ENCODE peak calls at places on chromosomes 16 and 17, in nine cellular contexts. One of them, this sample, is unnamed.

GRCh38 chr16:4624827-4625616 is 396 bp downstream of the MGRN1 start:
- DNase-seq in stimulated activated CD8-positive, alpha-beta memory T cell treated with anti-CD3 and anti-CD28 coated beads, Interleukin-15, amount 100 ng/mL, for 1 hour: peak; percentile 20
- DNase-seq in CD4-positive, alpha-beta T cell: peak; percentile 54
- DNase-seq in NCI-H510A treated with DMSO at 0.1 percent for 48 hours: no peak
- DNase-seq in endothelial cell: peak; percentile 57
- DNase-seq in activated T-helper 1 cell treated with anti-CD3 and anti-CD28 coated beads, Interleukin-2, amount 50 U/mL, for 16 hours: peak; percentile 49
- DNase-seq in left colon: peak; percentile 82
- DNase-seq in ecto neural progenitor cell: peak; percentile 90
- DNase-seq in breast epithelium: peak; percentile 60
- DNase-seq in this sample: peak; percentile 70

GRCh38 chr16:19781196-19781595 is 63.1 kb downstream of the IQCK start:
- DNase-seq in stimulated activated CD8-positive, alpha-beta memory T cell treated with anti-CD3 and anti-CD28 coated beads, Interleukin-15, amount 100 ng/mL, for 1 hour: no peak
- DNase-seq in CD4-positive, alpha-beta T cell: no peak
- DNase-seq in NCI-H510A treated with DMSO at 0.1 percent for 48 hours: no peak
- DNase-seq in endothelial cell: no peak
- DNase-seq in activated T-helper 1 cell treated with anti-CD3 and anti-CD28 coated beads, Interleukin-2, amount 50 U/mL, for 16 hours: no peak
- DNase-seq in left colon: no peak
- DNase-seq in ecto neural progenitor cell: no peak
- DNase-seq in breast epithelium: no peak
- DNase-seq in this sample: no peak

GRCh38 chr17:17822189-17822978 is 14.4 kb downstream of the SREBF1 start:
- DNase-seq in stimulated activated CD8-positive, alpha-beta memory T cell treated with anti-CD3 and anti-CD28 coated beads, Interleukin-15, amount 100 ng/mL, for 1 hour: no peak
- DNase-seq in CD4-positive, alpha-beta T cell: no peak
- DNase-seq in NCI-H510A treated with DMSO at 0.1 percent for 48 hours: no peak
- DNase-seq in endothelial cell: no peak
- DNase-seq in activated T-helper 1 cell treated with anti-CD3 and anti-CD28 coated beads, Interleukin-2, amount 50 U/mL, for 16 hours: no peak
- DNase-seq in left colon: no peak
- DNase-seq in ecto neural progenitor cell: no peak
- DNase-seq in breast epithelium: no peak
- DNase-seq in this sample: no peak

GRCh38 chr16:57758331-57759117 is 23.0 kb downstream of the KATNB1 start:
- DNase-seq in stimulated activated CD8-positive, alpha-beta memory T cell treated with anti-CD3 and anti-CD28 coated beads, Interleukin-15, amount 100 ng/mL, for 1 hour: no peak
- DNase-seq in CD4-positive, alpha-beta T cell: no peak
- DNase-seq in NCI-H510A treated with DMSO at 0.1 percent for 48 hours: no peak
- DNase-seq in endothelial cell: no peak
- DNase-seq in activated T-helper 1 cell treated with anti-CD3 and anti-CD28 coated beads, Interleukin-2, amount 50 U/mL, for 16 hours: no peak
- DNase-seq in left colon: no peak
- DNase-seq in ecto neural progenitor cell: no peak
- DNase-seq in breast epithelium: no peak
- DNase-seq in this sample: peak; percentile 31

GRCh38 chr17:2232244-2232638 is 71.3 kb downstream of the SMG6 start:
- DNase-seq in stimulated activated CD8-positive, alpha-beta memory T cell treated with anti-CD3 and anti-CD28 coated beads, Interleukin-15, amount 100 ng/mL, for 1 hour: no peak
- DNase-seq in CD4-positive, alpha-beta T cell: no peak
- DNase-seq in NCI-H510A treated with DMSO at 0.1 percent for 48 hours: no peak
- DNase-seq in endothelial cell: no peak
- DNase-seq in activated T-helper 1 cell treated with anti-CD3 and anti-CD28 coated beads, Interleukin-2, amount 50 U/mL, for 16 hours: no peak
- DNase-seq in left colon: no peak
- DNase-seq in ecto neural progenitor cell: no peak
- DNase-seq in breast epithelium: no peak
- DNase-seq in this sample: no peak

GRCh38 chr17:81254955-81255717 is 16.0 kb downstream of the NDUFAF8 start:
- DNase-seq in stimulated activated CD8-positive, alpha-beta memory T cell treated with anti-CD3 and anti-CD28 coated beads, Interleukin-15, amount 100 ng/mL, for 1 hour: no peak
- DNase-seq in CD4-positive, alpha-beta T cell: no peak
- DNase-seq in NCI-H510A treated with DMSO at 0.1 percent for 48 hours: peak; percentile 90
- DNase-seq in endothelial cell: peak; percentile 71
- DNase-seq in activated T-helper 1 cell treated with anti-CD3 and anti-CD28 coated beads, Interleukin-2, amount 50 U/mL, for 16 hours: no peak
- DNase-seq in left colon: peak; percentile 88
- DNase-seq in ecto neural progenitor cell: peak; percentile 77
- DNase-seq in breast epithelium: peak; percentile 63
- DNase-seq in this sample: no peak

GRCh38 chr17:74925242-74925641 is 1.2 kb downstream of the OTOP2 start:
- DNase-seq in stimulated activated CD8-positive, alpha-beta memory T cell treated with anti-CD3 and anti-CD28 coated beads, Interleukin-15, amount 100 ng/mL, for 1 hour: no peak
- DNase-seq in CD4-positive, alpha-beta T cell: no peak
- DNase-seq in NCI-H510A treated with DMSO at 0.1 percent for 48 hours: no peak
- DNase-seq in endothelial cell: no peak
- DNase-seq in activated T-helper 1 cell treated with anti-CD3 and anti-CD28 coated beads, Interleukin-2, amount 50 U/mL, for 16 hours: no peak
- DNase-seq in left colon: no peak
- DNase-seq in ecto neural progenitor cell: no peak
- DNase-seq in breast epithelium: no peak
- DNase-seq in this sample: no peak

GRCh38 chr17:40176409-40177110 is 710 bp upstream of the RAPGEFL1 start:
- DNase-seq in stimulated activated CD8-positive, alpha-beta memory T cell treated with anti-CD3 and anti-CD28 coated beads, Interleukin-15, amount 100 ng/mL, for 1 hour: no peak
- DNase-seq in CD4-positive, alpha-beta T cell: no peak
- DNase-seq in NCI-H510A treated with DMSO at 0.1 percent for 48 hours: peak; percentile 83
- DNase-seq in endothelial cell: no peak
- DNase-seq in activated T-helper 1 cell treated with anti-CD3 and anti-CD28 coated beads, Interleukin-2, amount 50 U/mL, for 16 hours: no peak
- DNase-seq in left colon: peak; percentile 83
- DNase-seq in ecto neural progenitor cell: no peak
- DNase-seq in breast epithelium: peak; percentile 81
- DNase-seq in this sample: no peak

GRCh38 chr17:71392715-71393567 is 727.9 kb upstream of the SOX9 start:
- DNase-seq in stimulated activated CD8-positive, alpha-beta memory T cell treated with anti-CD3 and anti-CD28 coated beads, Interleukin-15, amount 100 ng/mL, for 1 hour: no peak
- DNase-seq in CD4-positive, alpha-beta T cell: no peak
- DNase-seq in NCI-H510A treated with DMSO at 0.1 percent for 48 hours: no peak
- DNase-seq in endothelial cell: no peak
- DNase-seq in activated T-helper 1 cell treated with anti-CD3 and anti-CD28 coated beads, Interleukin-2, amount 50 U/mL, for 16 hours: no peak
- DNase-seq in left colon: no peak
- DNase-seq in ecto neural progenitor cell: no peak
- DNase-seq in breast epithelium: no peak
- DNase-seq in this sample: no peak

GRCh38 chr16:19967561-19967960 is 82.9 kb upstream of the GPRC5B start:
- DNase-seq in stimulated activated CD8-positive, alpha-beta memory T cell treated with anti-CD3 and anti-CD28 coated beads, Interleukin-15, amount 100 ng/mL, for 1 hour: no peak
- DNase-seq in CD4-positive, alpha-beta T cell: no peak
- DNase-seq in NCI-H510A treated with DMSO at 0.1 percent for 48 hours: no peak
- DNase-seq in endothelial cell: no peak
- DNase-seq in activated T-helper 1 cell treated with anti-CD3 and anti-CD28 coated beads, Interleukin-2, amount 50 U/mL, for 16 hours: no peak
- DNase-seq in left colon: no peak
- DNase-seq in ecto neural progenitor cell: peak; percentile 37
- DNase-seq in breast epithelium: no peak
- DNase-seq in this sample: no peak

GRCh38 chr17:76179496-76180467 is 38.7 kb upstream of the FOXJ1 start:
- DNase-seq in stimulated activated CD8-positive, alpha-beta memory T cell treated with anti-CD3 and anti-CD28 coated beads, Interleukin-15, amount 100 ng/mL, for 1 hour: no peak
- DNase-seq in CD4-positive, alpha-beta T cell: peak; percentile 23
- DNase-seq in NCI-H510A treated with DMSO at 0.1 percent for 48 hours: peak; percentile 15
- DNase-seq in endothelial cell: no peak
- DNase-seq in activated T-helper 1 cell treated with anti-CD3 and anti-CD28 coated beads, Interleukin-2, amount 50 U/mL, for 16 hours: no peak
- DNase-seq in left colon: no peak
- DNase-seq in ecto neural progenitor cell: no peak
- DNase-seq in breast epithelium: no peak
- DNase-seq in this sample: no peak

GRCh38 chr17:79970576-79971068 is 65.0 kb downstream of the TBC1D16 start:
- DNase-seq in stimulated activated CD8-positive, alpha-beta memory T cell treated with anti-CD3 and anti-CD28 coated beads, Interleukin-15, amount 100 ng/mL, for 1 hour: no peak
- DNase-seq in CD4-positive, alpha-beta T cell: no peak
- DNase-seq in NCI-H510A treated with DMSO at 0.1 percent for 48 hours: no peak
- DNase-seq in endothelial cell: peak; percentile 34
- DNase-seq in activated T-helper 1 cell treated with anti-CD3 and anti-CD28 coated beads, Interleukin-2, amount 50 U/mL, for 16 hours: no peak
- DNase-seq in left colon: no peak
- DNase-seq in ecto neural progenitor cell: peak; percentile 81
- DNase-seq in breast epithelium: no peak
- DNase-seq in this sample: no peak

GRCh38 chr16:20866792-20867191 is 33.4 kb downstream of the DCUN1D3 start:
- DNase-seq in stimulated activated CD8-positive, alpha-beta memory T cell treated with anti-CD3 and anti-CD28 coated beads, Interleukin-15, amount 100 ng/mL, for 1 hour: no peak
- DNase-seq in CD4-positive, alpha-beta T cell: no peak
- DNase-seq in NCI-H510A treated with DMSO at 0.1 percent for 48 hours: no peak
- DNase-seq in endothelial cell: no peak
- DNase-seq in activated T-helper 1 cell treated with anti-CD3 and anti-CD28 coated beads, Interleukin-2, amount 50 U/mL, for 16 hours: no peak
- DNase-seq in left colon: no peak
- DNase-seq in ecto neural progenitor cell: no peak
- DNase-seq in breast epithelium: no peak
- DNase-seq in this sample: no peak

GRCh38 chr17:20896153-20896649 is 146.6 kb downstream of the USP22 start:
- DNase-seq in stimulated activated CD8-positive, alpha-beta memory T cell treated with anti-CD3 and anti-CD28 coated beads, Interleukin-15, amount 100 ng/mL, for 1 hour: no peak
- DNase-seq in CD4-positive, alpha-beta T cell: peak; percentile 38
- DNase-seq in NCI-H510A treated with DMSO at 0.1 percent for 48 hours: no peak
- DNase-seq in endothelial cell: no peak
- DNase-seq in activated T-helper 1 cell treated with anti-CD3 and anti-CD28 coated beads, Interleukin-2, amount 50 U/mL, for 16 hours: no peak
- DNase-seq in left colon: no peak
- DNase-seq in ecto neural progenitor cell: no peak
- DNase-seq in breast epithelium: no peak
- DNase-seq in this sample: no peak

GRCh38 chr16:23803591-23804123 is 32.1 kb upstream of the PRKCB start:
- DNase-seq in stimulated activated CD8-positive, alpha-beta memory T cell treated with anti-CD3 and anti-CD28 coated beads, Interleukin-15, amount 100 ng/mL, for 1 hour: peak; percentile 58
- DNase-seq in CD4-positive, alpha-beta T cell: peak; percentile 66
- DNase-seq in NCI-H510A treated with DMSO at 0.1 percent for 48 hours: no peak
- DNase-seq in endothelial cell: peak; percentile 71
- DNase-seq in activated T-helper 1 cell treated with anti-CD3 and anti-CD28 coated beads, Interleukin-2, amount 50 U/mL, for 16 hours: peak; percentile 39
- DNase-seq in left colon: peak; percentile 79
- DNase-seq in ecto neural progenitor cell: peak; percentile 68
- DNase-seq in breast epithelium: no peak
- DNase-seq in this sample: peak; percentile 61